ENCODE peak calls at places on chromosomes 2 and 18, in four cellular contexts. One of them, this sample, is unnamed.

GRCh38 chr2:131580187-131580586 is 52.5 kb downstream of the CCDC74A start:
- DNase-seq in AG08396: no peak
- DNase-seq in mesenchymal stem cell: no peak
- DNase-seq in A172: no peak
- DNase-seq in this sample: no peak

GRCh38 chr2:25700221-25700660 is 26.9 kb upstream of the DTNB start:
- DNase-seq in mesenchymal stem cell: peak; percentile 42
- DNase-seq in AG08396: peak; percentile 50
- DNase-seq in A172: peak; percentile 77
- DNase-seq in this sample: no peak

GRCh38 chr18:3180325-3180724 is 39.4 kb downstream of the MYOM1 start:
- DNase-seq in AG08396: peak; percentile 16
- DNase-seq in mesenchymal stem cell: peak; percentile 31
- DNase-seq in A172: peak; percentile 7
- DNase-seq in this sample: no peak

GRCh38 chr2:72278046-72278445 is 130.4 kb upstream of the CYP26B1 start:
- DNase-seq in AG08396: peak; percentile 29
- DNase-seq in A172: peak; percentile 66
- DNase-seq in mesenchymal stem cell: peak; percentile 59
- DNase-seq in this sample: no peak

GRCh38 chr2:203562283-203562682 is 27.2 kb upstream of the RAPH1 start:
- DNase-seq in A172: no peak
- DNase-seq in AG08396: peak; percentile 43
- DNase-seq in mesenchymal stem cell: peak; percentile 20
- DNase-seq in this sample: no peak

GRCh38 chr2:37887286-37887685 is 37.8 kb upstream of the RMDN2 start:
- DNase-seq in AG08396: no peak
- DNase-seq in mesenchymal stem cell: no peak
- DNase-seq in A172: no peak
- DNase-seq in this sample: no peak

GRCh38 chr18:75127143-75128021 is 81.6 kb downstream of the PTGR3 start:
- DNase-seq in A172: no peak
- DNase-seq in AG08396: no peak
- DNase-seq in mesenchymal stem cell: peak; percentile 1
- DNase-seq in this sample: no peak

GRCh38 chr18:4236940-4237686 is 218.0 kb downstream of the DLGAP1 start:
- DNase-seq in AG08396: no peak
- DNase-seq in mesenchymal stem cell: no peak
- DNase-seq in A172: no peak
- DNase-seq in this sample: no peak

GRCh38 chr2:202237787-202238233 is 587 bp downstream of the SUMO1 start:
- DNase-seq in mesenchymal stem cell: peak; percentile 83
- DNase-seq in AG08396: peak; percentile 69
- DNase-seq in A172: peak; percentile 59
- DNase-seq in this sample: no peak

GRCh38 chr2:193549661-193550060 is 1354.9 kb upstream of the TMEFF2 start:
- DNase-seq in A172: no peak
- DNase-seq in AG08396: no peak
- DNase-seq in mesenchymal stem cell: peak; percentile 10
- DNase-seq in this sample: no peak

GRCh38 chr18:25425030-25425429 is 73.1 kb upstream of the ZNF521 start:
- DNase-seq in A172: no peak
- DNase-seq in mesenchymal stem cell: peak; percentile 17
- DNase-seq in AG08396: no peak
- DNase-seq in this sample: no peak

GRCh38 chr2:219906114-219906693 is 278.8 kb downstream of the SLC4A3 start:
- DNase-seq in AG08396: no peak
- DNase-seq in A172: no peak
- DNase-seq in mesenchymal stem cell: no peak
- DNase-seq in this sample: no peak

GRCh38 chr18:48137354-48138208 is 207.1 kb upstream of the SMAD2 start:
- DNase-seq in mesenchymal stem cell: no peak
- DNase-seq in AG08396: no peak
- DNase-seq in A172: peak; percentile 16
- DNase-seq in this sample: no peak

GRCh38 chr18:77815666-77816338 is 566.2 kb downstream of the GALR1 start:
- DNase-seq in mesenchymal stem cell: no peak
- DNase-seq in A172: no peak
- DNase-seq in AG08396: no peak
- DNase-seq in this sample: no peak

GRCh38 chr18:55853268-55853667 is 265.3 kb upstream of the TCF4 start:
- DNase-seq in mesenchymal stem cell: no peak
- DNase-seq in A172: no peak
- DNase-seq in AG08396: no peak
- DNase-seq in this sample: no peak

GRCh38 chr2:21770787-21771186 is 647.0 kb downstream of the TDRD15 start:
- DNase-seq in AG08396: no peak
- DNase-seq in A172: no peak
- DNase-seq in mesenchymal stem cell: no peak
- DNase-seq in this sample: no peak

GRCh38 chr2:35788543-35788942 is 567.0 kb upstream of the CRIM1 start:
- DNase-seq in mesenchymal stem cell: no peak
- DNase-seq in A172: no peak
- DNase-seq in AG08396: no peak
- DNase-seq in this sample: no peak

GRCh38 chr18:37361223-37362157 is 204.1 kb downstream of the CELF4 start:
- DNase-seq in A172: no peak
- DNase-seq in AG08396: no peak
- DNase-seq in mesenchymal stem cell: no peak
- DNase-seq in this sample: no peak

GRCh38 chr18:79609841-79610281 is 69.7 kb upstream of the CTDP1 start:
- DNase-seq in mesenchymal stem cell: no peak
- DNase-seq in A172: no peak
- DNase-seq in AG08396: no peak
- DNase-seq in this sample: no peak

GRCh38 chr18:11908182-11909080 is at the start of gene MPPE1:
- DNase-seq in mesenchymal stem cell: peak; percentile 89
- DNase-seq in AG08396: peak; percentile 94
- DNase-seq in A172: peak; percentile 60
- DNase-seq in this sample: peak; percentile 86

GRCh38 chr18:79872852-79873444 is 75.2 kb downstream of the KCNG2 start:
- DNase-seq in mesenchymal stem cell: no peak
- DNase-seq in A172: no peak
- DNase-seq in AG08396: no peak
- DNase-seq in this sample: no peak

GRCh38 chr18:2686349-2686968 is 30.9 kb downstream of the SMCHD1 start:
- DNase-seq in AG08396: no peak
- DNase-seq in A172: no peak
- DNase-seq in mesenchymal stem cell: peak; percentile 21
- DNase-seq in this sample: no peak

GRCh38 chr18:59093668-59094067 is 46.0 kb upstream of the SEC11C start:
- DNase-seq in AG08396: no peak
- DNase-seq in mesenchymal stem cell: no peak
- DNase-seq in A172: no peak
- DNase-seq in this sample: no peak

GRCh38 chr2:2847131-2847740 is 516.2 kb upstream of the MYT1L start:
- DNase-seq in A172: no peak
- DNase-seq in mesenchymal stem cell: no peak
- DNase-seq in AG08396: no peak
- DNase-seq in this sample: no peak

GRCh38 chr18:48055351-48055750 is 124.9 kb upstream of the SMAD2 start:
- DNase-seq in AG08396: no peak
- DNase-seq in A172: no peak
- DNase-seq in mesenchymal stem cell: no peak
- DNase-seq in this sample: no peak

GRCh38 chr2:208015475-208015874 is 9.9 kb downstream of the PLEKHM3 start:
- DNase-seq in mesenchymal stem cell: no peak
- DNase-seq in A172: no peak
- DNase-seq in AG08396: no peak
- DNase-seq in this sample: no peak